ENCODE peak calls at places on chromosomes 4 and X, in seven cellular contexts. One of them, this sample, is unnamed.

GRCh38 chr4:123265443-123265842 is 131.2 kb upstream of the SPRY1 start:
- DNase-seq in stomach: no peak
- DNase-seq in prostate gland: peak; percentile 32
- DNase-seq in transverse colon: no peak
- DNase-seq in upper lobe of left lung: no peak
- DNase-seq in heart left ventricle: no peak
- DNase-seq in endothelial cell of umbilical vein: no peak
- DNase-seq in this sample: no peak

GRCh38 chr4:8708401-8709021 is 115.9 kb downstream of the CPZ start:
- DNase-seq in stomach: no peak
- DNase-seq in prostate gland: no peak
- DNase-seq in transverse colon: no peak
- DNase-seq in upper lobe of left lung: peak; percentile 17
- DNase-seq in heart left ventricle: no peak
- DNase-seq in endothelial cell of umbilical vein: no peak
- DNase-seq in this sample: no peak

GRCh38 chr4:159606835-159607234 is 504.0 kb downstream of the RAPGEF2 start:
- DNase-seq in stomach: no peak
- DNase-seq in prostate gland: no peak
- DNase-seq in transverse colon: no peak
- DNase-seq in upper lobe of left lung: no peak
- DNase-seq in heart left ventricle: no peak
- DNase-seq in endothelial cell of umbilical vein: no peak
- DNase-seq in this sample: no peak

GRCh38 chr4:8323947-8324555 is 54.5 kb downstream of the HTRA3 start:
- DNase-seq in stomach: peak; percentile 1
- DNase-seq in prostate gland: no peak
- DNase-seq in transverse colon: no peak
- DNase-seq in upper lobe of left lung: no peak
- DNase-seq in heart left ventricle: no peak
- DNase-seq in endothelial cell of umbilical vein: no peak
- DNase-seq in this sample: no peak

GRCh38 chr4:147768113-147768512 is 36.2 kb downstream of the ARHGAP10 start:
- DNase-seq in stomach: no peak
- DNase-seq in prostate gland: no peak
- DNase-seq in transverse colon: peak; percentile 35
- DNase-seq in upper lobe of left lung: peak; percentile 32
- DNase-seq in heart left ventricle: no peak
- DNase-seq in endothelial cell of umbilical vein: peak; percentile 95
- DNase-seq in this sample: no peak

GRCh38 chr4:142598132-142598531 is 248.0 kb downstream of the INPP4B start:
- DNase-seq in stomach: no peak
- DNase-seq in prostate gland: no peak
- DNase-seq in transverse colon: no peak
- DNase-seq in upper lobe of left lung: no peak
- DNase-seq in heart left ventricle: no peak
- DNase-seq in endothelial cell of umbilical vein: no peak
- DNase-seq in this sample: no peak

GRCh38 chrX:68726366-68726765 is 78.9 kb downstream of the STARD8 start:
- DNase-seq in stomach: peak; percentile 11
- DNase-seq in prostate gland: no peak
- DNase-seq in transverse colon: no peak
- DNase-seq in upper lobe of left lung: no peak
- DNase-seq in heart left ventricle: no peak
- DNase-seq in endothelial cell of umbilical vein: no peak
- DNase-seq in this sample: no peak

GRCh38 chr4:121824950-121825349 is 1.3 kb upstream of the CCNA2 start:
- DNase-seq in stomach: no peak
- DNase-seq in prostate gland: no peak
- DNase-seq in transverse colon: no peak
- DNase-seq in upper lobe of left lung: no peak
- DNase-seq in heart left ventricle: no peak
- DNase-seq in endothelial cell of umbilical vein: no peak
- DNase-seq in this sample: no peak

GRCh38 chr4:79390890-79391289 is 17.1 kb downstream of the GK2 start:
- DNase-seq in stomach: no peak
- DNase-seq in prostate gland: no peak
- DNase-seq in transverse colon: no peak
- DNase-seq in upper lobe of left lung: no peak
- DNase-seq in heart left ventricle: no peak
- DNase-seq in endothelial cell of umbilical vein: no peak
- DNase-seq in this sample: no peak

GRCh38 chrX:16848541-16848940 is 21.6 kb downstream of the RBBP7 start:
- DNase-seq in stomach: no peak
- DNase-seq in prostate gland: no peak
- DNase-seq in transverse colon: no peak
- DNase-seq in upper lobe of left lung: no peak
- DNase-seq in heart left ventricle: no peak
- DNase-seq in endothelial cell of umbilical vein: no peak
- DNase-seq in this sample: no peak

GRCh38 chr4:2941138-2942036 is 21.8 kb downstream of the NOP14 start:
- DNase-seq in stomach: no peak
- DNase-seq in prostate gland: no peak
- DNase-seq in transverse colon: peak; percentile 7
- DNase-seq in upper lobe of left lung: peak; percentile 19
- DNase-seq in heart left ventricle: no peak
- DNase-seq in endothelial cell of umbilical vein: no peak
- DNase-seq in this sample: peak; percentile 51
- TF ChIP-seq POLR2A in stomach: no peak
- TF ChIP-seq POLR2A in prostate gland: no peak
- TF ChIP-seq POLR2A in transverse colon: no peak
- TF ChIP-seq POLR2A in upper lobe of left lung: no peak
- TF ChIP-seq POLR2A in heart left ventricle: no peak
- TF ChIP-seq POLR2A in endothelial cell of umbilical vein: no peak
- TF ChIP-seq POLR2A in this sample: no peak

DNA sequence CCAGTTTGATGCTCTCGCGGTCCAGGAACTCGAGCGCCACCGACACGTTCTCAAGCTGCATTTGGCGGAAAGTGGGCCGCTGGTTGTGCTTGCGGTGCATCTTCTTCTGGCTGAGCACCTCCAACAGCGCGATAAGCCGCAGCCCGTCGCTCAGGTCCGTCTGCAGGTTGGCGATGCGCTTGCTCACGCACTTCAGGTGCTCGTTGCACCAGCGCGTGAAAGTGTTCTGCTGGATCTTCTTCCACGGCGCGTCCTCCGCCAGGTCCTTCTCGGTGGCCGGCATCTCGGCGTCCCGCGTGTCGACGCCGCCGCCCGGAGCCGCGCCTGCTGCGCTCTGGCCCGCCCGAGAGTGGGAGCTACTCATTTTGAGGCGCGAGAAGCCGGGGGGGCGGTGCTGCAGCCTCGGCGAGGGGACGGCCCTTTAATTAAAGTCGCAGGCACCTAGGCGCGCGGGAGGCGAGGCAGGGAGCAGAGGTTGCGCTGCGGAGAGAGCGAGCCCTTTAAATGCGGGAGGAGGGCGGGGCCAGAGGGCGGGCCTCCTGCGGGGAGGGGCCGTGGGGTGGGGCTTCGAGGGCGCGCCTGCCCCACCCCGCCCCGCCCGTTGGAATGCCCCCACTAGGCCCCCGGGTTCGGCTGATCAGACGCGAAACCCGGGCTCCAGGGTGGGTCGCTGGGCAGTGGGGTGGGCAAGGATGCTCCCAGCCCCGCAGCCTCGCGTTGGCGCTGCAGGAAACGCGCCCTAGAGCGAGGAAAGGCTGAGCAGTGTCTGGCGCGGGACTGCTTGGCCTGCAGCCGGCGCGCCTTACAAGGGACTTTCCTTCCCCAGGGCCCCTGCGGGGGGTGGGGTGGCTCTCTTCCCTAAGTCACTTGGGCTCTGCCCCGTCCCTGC is 3.3 kb downstream of the FLNA start:
- DNase-seq in stomach: peak; percentile 91
- DNase-seq in prostate gland: peak; percentile 90
- DNase-seq in transverse colon: peak; percentile 91
- DNase-seq in upper lobe of left lung: peak; percentile 97
- DNase-seq in heart left ventricle: peak; percentile 97
- DNase-seq in endothelial cell of umbilical vein: peak; percentile 91
- DNase-seq in this sample: peak; percentile 93
- TF ChIP-seq POLR2A in stomach: no peak
- TF ChIP-seq POLR2A in prostate gland: peak; percentile 95
- TF ChIP-seq POLR2A in transverse colon: peak; percentile 90
- TF ChIP-seq POLR2A in upper lobe of left lung: peak; percentile 94
- TF ChIP-seq POLR2A in heart left ventricle: peak; percentile 93
- TF ChIP-seq POLR2A in endothelial cell of umbilical vein: peak; percentile 98
- TF ChIP-seq POLR2A in this sample: peak; percentile 93

DNA sequence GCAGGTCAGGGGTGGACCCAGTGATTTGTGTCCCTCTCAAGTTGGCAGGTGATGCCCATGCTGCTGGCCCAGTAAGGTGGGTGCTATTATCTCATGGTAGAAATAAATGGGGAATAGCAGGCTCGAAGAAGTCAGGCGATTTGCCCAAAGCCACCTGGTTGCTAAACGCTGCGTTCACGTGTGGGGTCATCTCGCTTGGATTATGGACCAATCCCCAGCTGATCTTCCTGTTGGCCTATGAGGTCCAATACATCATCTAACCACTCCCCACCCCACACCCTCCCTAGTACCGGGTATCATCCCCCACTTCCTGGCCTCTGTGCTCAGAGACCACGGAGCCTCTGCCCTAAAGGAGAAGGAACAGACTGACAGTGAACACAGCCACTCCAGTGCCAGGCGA is 18.3 kb upstream of the MSX1 start:
- DNase-seq in stomach: no peak
- DNase-seq in prostate gland: no peak
- DNase-seq in transverse colon: no peak
- DNase-seq in upper lobe of left lung: no peak
- DNase-seq in heart left ventricle: no peak
- DNase-seq in endothelial cell of umbilical vein: no peak
- DNase-seq in this sample: no peak
- TF ChIP-seq POLR2A in stomach: no peak
- TF ChIP-seq POLR2A in prostate gland: no peak
- TF ChIP-seq POLR2A in transverse colon: no peak
- TF ChIP-seq POLR2A in upper lobe of left lung: no peak
- TF ChIP-seq POLR2A in heart left ventricle: no peak
- TF ChIP-seq POLR2A in endothelial cell of umbilical vein: no peak
- TF ChIP-seq POLR2A in this sample: no peak

DNA sequence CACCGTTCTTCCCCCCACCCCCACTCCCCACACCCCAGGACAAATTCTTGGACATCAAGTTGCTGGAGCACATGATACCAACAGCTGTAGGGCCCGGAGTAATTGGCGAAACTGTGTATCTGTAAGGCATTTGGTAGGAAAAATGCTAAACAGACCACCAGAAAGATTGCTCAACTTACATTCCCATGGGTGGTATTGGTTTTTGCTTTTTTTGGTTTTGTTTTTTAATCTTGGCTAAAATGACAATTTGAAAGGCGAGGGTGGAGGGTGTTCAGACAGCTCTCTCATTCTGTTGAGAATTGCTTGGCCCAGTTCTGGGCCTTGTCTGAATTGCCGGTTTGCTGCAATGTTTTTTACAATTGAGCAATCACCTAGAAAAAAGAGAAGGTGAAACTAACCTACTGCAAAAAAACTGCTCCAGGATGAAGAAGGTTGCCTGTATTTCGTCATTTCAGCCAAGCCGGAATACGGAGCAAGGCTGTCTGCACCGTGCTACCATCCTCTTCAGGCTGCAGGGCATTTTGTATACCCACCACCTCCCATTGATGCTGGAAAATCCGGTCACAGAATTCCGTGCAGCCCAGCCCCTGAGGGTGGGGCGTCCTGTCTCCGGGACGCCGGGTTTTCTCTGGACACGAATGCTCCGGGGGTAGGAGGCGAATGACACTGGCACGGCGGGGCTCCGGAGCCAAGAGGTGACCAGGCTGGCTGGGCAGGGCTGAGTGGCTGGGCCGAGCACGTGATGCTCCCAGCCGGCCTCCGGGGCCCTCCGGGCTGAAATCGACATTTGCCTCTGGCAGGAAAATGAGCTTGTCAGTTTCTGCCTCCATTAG is at the start of gene CLCN4:
- DNase-seq in stomach: peak; percentile 70
- DNase-seq in prostate gland: peak; percentile 9
- DNase-seq in transverse colon: peak; percentile 52
- DNase-seq in upper lobe of left lung: peak; percentile 80
- DNase-seq in heart left ventricle: peak; percentile 83
- DNase-seq in endothelial cell of umbilical vein: peak; percentile 46
- DNase-seq in this sample: peak; percentile 68
- TF ChIP-seq POLR2A in stomach: no peak
- TF ChIP-seq POLR2A in prostate gland: no peak
- TF ChIP-seq POLR2A in transverse colon: no peak
- TF ChIP-seq POLR2A in upper lobe of left lung: peak; percentile 40
- TF ChIP-seq POLR2A in heart left ventricle: no peak
- TF ChIP-seq POLR2A in endothelial cell of umbilical vein: peak; percentile 30
- TF ChIP-seq POLR2A in this sample: peak; percentile 67

DNA sequence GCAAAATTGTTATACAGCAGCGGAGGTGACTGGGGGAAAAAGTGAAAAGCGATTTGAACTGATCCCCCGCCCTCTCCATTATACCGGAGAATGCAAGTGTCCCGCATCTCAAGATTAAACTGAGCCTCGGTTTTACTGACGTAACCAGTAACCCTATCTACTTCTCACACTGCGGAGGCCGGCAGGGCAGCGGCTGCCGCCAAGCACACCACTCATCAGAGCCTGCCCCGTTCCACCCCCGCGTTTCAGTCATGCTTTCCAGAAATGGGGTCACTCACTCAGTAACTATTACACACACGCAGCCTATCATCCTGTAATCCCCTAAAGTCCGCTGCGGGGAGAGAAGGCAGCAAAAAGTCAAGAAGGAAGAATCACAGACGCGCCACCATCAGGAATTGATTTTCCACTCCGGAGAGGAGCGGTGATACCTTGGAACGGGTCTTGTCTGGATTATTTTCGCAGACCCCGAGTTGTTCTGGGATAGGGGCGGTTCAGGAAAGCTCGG is 1.4 kb downstream of the RPS6KA3 start:
- DNase-seq in stomach: peak; percentile 48
- DNase-seq in prostate gland: peak; percentile 43
- DNase-seq in transverse colon: peak; percentile 62
- DNase-seq in upper lobe of left lung: peak; percentile 77
- DNase-seq in heart left ventricle: peak; percentile 61
- DNase-seq in endothelial cell of umbilical vein: peak; percentile 66
- DNase-seq in this sample: peak; percentile 78
- TF ChIP-seq POLR2A in stomach: no peak
- TF ChIP-seq POLR2A in prostate gland: peak; percentile 47
- TF ChIP-seq POLR2A in transverse colon: peak; percentile 81
- TF ChIP-seq POLR2A in upper lobe of left lung: peak; percentile 70
- TF ChIP-seq POLR2A in heart left ventricle: no peak
- TF ChIP-seq POLR2A in endothelial cell of umbilical vein: no peak
- TF ChIP-seq POLR2A in this sample: peak; percentile 40

GRCh38 chrX:74422576-74423288 is 1.4 kb downstream of the SLC16A2 start:
- DNase-seq in stomach: peak; percentile 59
- DNase-seq in prostate gland: peak; percentile 23
- DNase-seq in transverse colon: peak; percentile 35
- DNase-seq in upper lobe of left lung: peak; percentile 33
- DNase-seq in heart left ventricle: peak; percentile 74
- DNase-seq in endothelial cell of umbilical vein: peak; percentile 7
- DNase-seq in this sample: peak; percentile 72
- TF ChIP-seq POLR2A in stomach: no peak
- TF ChIP-seq POLR2A in prostate gland: no peak
- TF ChIP-seq POLR2A in transverse colon: no peak
- TF ChIP-seq POLR2A in upper lobe of left lung: no peak
- TF ChIP-seq POLR2A in heart left ventricle: no peak
- TF ChIP-seq POLR2A in endothelial cell of umbilical vein: no peak
- TF ChIP-seq POLR2A in this sample: peak; percentile 86

GRCh38 chrX:151970027-151970426 is 4.4 kb downstream of the GABRE start:
- DNase-seq in stomach: no peak
- DNase-seq in prostate gland: no peak
- DNase-seq in transverse colon: no peak
- DNase-seq in upper lobe of left lung: no peak
- DNase-seq in heart left ventricle: no peak
- DNase-seq in endothelial cell of umbilical vein: no peak
- DNase-seq in this sample: no peak
- TF ChIP-seq POLR2A in stomach: no peak
- TF ChIP-seq POLR2A in prostate gland: no peak
- TF ChIP-seq POLR2A in transverse colon: no peak
- TF ChIP-seq POLR2A in upper lobe of left lung: no peak
- TF ChIP-seq POLR2A in heart left ventricle: no peak
- TF ChIP-seq POLR2A in endothelial cell of umbilical vein: no peak
- TF ChIP-seq POLR2A in this sample: no peak

GRCh38 chr4:10185518-10186227 is 69.1 kb upstream of the WDR1 start:
- DNase-seq in stomach: no peak
- DNase-seq in prostate gland: no peak
- DNase-seq in transverse colon: no peak
- DNase-seq in upper lobe of left lung: no peak
- DNase-seq in heart left ventricle: peak; percentile 64
- DNase-seq in endothelial cell of umbilical vein: peak; percentile 2
- DNase-seq in this sample: no peak
- TF ChIP-seq POLR2A in stomach: no peak
- TF ChIP-seq POLR2A in prostate gland: no peak
- TF ChIP-seq POLR2A in transverse colon: no peak
- TF ChIP-seq POLR2A in upper lobe of left lung: no peak
- TF ChIP-seq POLR2A in heart left ventricle: no peak
- TF ChIP-seq POLR2A in endothelial cell of umbilical vein: no peak
- TF ChIP-seq POLR2A in this sample: no peak

This sample was measured in adrenal gland.